ENCODE peak calls at places on chromosomes 1 and 21, in six cellular contexts. R is activated gamma-delta T cell treated with anti-CD3 and anti-CD28 coated beads, Interleukin-2, amount 50 U/mL, for 16 hours; Y is epithelial cell of prostate; U is SHP77; K is posterior cingulate gyrus; T is Peyer's patch. B is an unnamed sample.

GRCh38 chr1:41497631-41498030 is 13.1 kb upstream of the EDN2 start:
- DNase-seq in R (no peak), T (no peak), U (no peak), K (no peak), Y (no peak), B (no peak)

GRCh38 chr1:41341756-41342562 is 19.3 kb upstream of the FOXO6 start:
- DNase-seq in Y (no peak), K (no peak), T (peak), R (no peak), U (no peak), B (peak)

GRCh38 chr1:37717631-37718030 is 25.3 kb downstream of the CDCA8 start:
- DNase-seq in T (no peak), Y (no peak), U (no peak), R (no peak), K (no peak), B (no peak)

GRCh38 chr1:63969461-63969893 is 195.7 kb downstream of the ROR1 start:
- DNase-seq in R (no peak), Y (no peak), K (no peak), U (no peak), T (no peak), B (peak)

GRCh38 chr1:32361674-32362473 is 411 bp downstream of the FAM229A start:
- DNase-seq in R (no peak), U (no peak), Y (no peak), T (peak), K (peak), B (no peak)

GRCh38 chr21:46051379-46051770 is 46.5 kb upstream of the COL6A2 start:
- DNase-seq in K (no peak), U (no peak), Y (no peak), R (no peak), T (no peak), B (no peak)

GRCh38 chr1:33057095-33057494 is 20.4 kb upstream of the AK2 start:
- DNase-seq in K (no peak), R (no peak), T (no peak), Y (no peak), U (no peak), B (no peak)

GRCh38 chr1:93816970-93817738 is 61.9 kb downstream of the DNTTIP2 start:
- DNase-seq in T (no peak), U (no peak), R (no peak), K (no peak), Y (no peak), B (peak)

GRCh38 chr1:199173356-199173755 is 534.5 kb downstream of the PTPRC start:
- DNase-seq in R (no peak), K (no peak), Y (peak), T (no peak), U (no peak), B (no peak)

GRCh38 chr1:114034561-114035303 is 55.5 kb downstream of the OLFML3 start:
- DNase-seq in Y (no peak), T (no peak), R (no peak), K (no peak), U (no peak), B (no peak)

GRCh38 chr21:37088196-37088595 is 15.1 kb downstream of the TTC3 start:
- DNase-seq in U (no peak), R (no peak), K (no peak), Y (no peak), T (no peak), B (no peak)

GRCh38 chr1:89980605-89981004 is 14.3 kb upstream of the ZNF326 start:
- DNase-seq in U (no peak), R (no peak), K (no peak), Y (no peak), T (no peak), B (peak)